ENCODE peak calls at places on chromosomes 5 and 9, in ten cellular contexts. F is upper lobe of right lung; T is hepatocyte; Y is body of pancreas; G is aorta; P is CD4-positive, CD25-positive, alpha-beta regulatory T cell; W is lung; J is A673; K is tibial nerve; E is spleen. U is an unnamed sample.
A peak's percentile ranks its signal among the peaks of the same experiment; 100 is the strongest.

GRCh38 chr5:104817127-104817526 is 1254.5 kb upstream of the NUDT12 start:
- DNase-seq in T (no peak), J (no peak), E (no peak), K (no peak), Y (no peak), G (no peak), W (no peak), F (no peak), P (no peak), U (no peak)

GRCh38 chr5:115575167-115576070 is 26.9 kb downstream of the TICAM2 start:
- DNase-seq in P (no peak), J (peak; percentile 16), W (no peak), E (no peak), K (no peak), G (no peak), Y (no peak), T (no peak), F (no peak), U (no peak)

GRCh38 chr9:96068511-96068910 is 193.0 kb downstream of the ERCC6L2 start:
- DNase-seq in Y (peak; percentile 78), E (no peak), W (no peak), J (no peak), K (no peak), F (no peak), T (no peak), G (no peak), P (no peak), U (no peak)

GRCh38 chr9:25964239-25964638 is 286.0 kb upstream of the TUSC1 start:
- DNase-seq in P (no peak), T (peak; percentile 82), K (no peak), G (no peak), W (peak; percentile 33), E (no peak), F (no peak), J (peak; percentile 53), Y (no peak), U (peak; percentile 93)

GRCh38 chr9:75229605-75230332 is 141.5 kb downstream of the OSTF1 start:
- DNase-seq in E (no peak), W (peak; percentile 56), F (no peak), K (no peak), Y (peak; percentile 86), G (peak; percentile 81), P (no peak), J (no peak), T (peak; percentile 68), U (no peak)

GRCh38 chr9:523444-523843 is 308.8 kb downstream of the DOCK8 start:
- DNase-seq in E (no peak), Y (no peak), K (no peak), T (no peak), F (no peak), J (no peak), W (no peak), G (no peak), P (no peak), U (no peak)

GRCh38 chr9:93111371-93112115 is 15.5 kb downstream of the CARD19 start:
- DNase-seq in E (peak; percentile 86), J (no peak), T (no peak), Y (no peak), P (no peak), G (peak; percentile 39), F (peak; percentile 68), W (no peak), K (no peak), U (no peak)

GRCh38 chr5:29005386-29005785 is 1967.0 kb upstream of the CDH9 start:
- DNase-seq in E (no peak), G (no peak), F (no peak), Y (no peak), J (peak; percentile 64), W (no peak), K (no peak), T (peak; percentile 12), P (no peak), U (peak; percentile 43)

DNA sequence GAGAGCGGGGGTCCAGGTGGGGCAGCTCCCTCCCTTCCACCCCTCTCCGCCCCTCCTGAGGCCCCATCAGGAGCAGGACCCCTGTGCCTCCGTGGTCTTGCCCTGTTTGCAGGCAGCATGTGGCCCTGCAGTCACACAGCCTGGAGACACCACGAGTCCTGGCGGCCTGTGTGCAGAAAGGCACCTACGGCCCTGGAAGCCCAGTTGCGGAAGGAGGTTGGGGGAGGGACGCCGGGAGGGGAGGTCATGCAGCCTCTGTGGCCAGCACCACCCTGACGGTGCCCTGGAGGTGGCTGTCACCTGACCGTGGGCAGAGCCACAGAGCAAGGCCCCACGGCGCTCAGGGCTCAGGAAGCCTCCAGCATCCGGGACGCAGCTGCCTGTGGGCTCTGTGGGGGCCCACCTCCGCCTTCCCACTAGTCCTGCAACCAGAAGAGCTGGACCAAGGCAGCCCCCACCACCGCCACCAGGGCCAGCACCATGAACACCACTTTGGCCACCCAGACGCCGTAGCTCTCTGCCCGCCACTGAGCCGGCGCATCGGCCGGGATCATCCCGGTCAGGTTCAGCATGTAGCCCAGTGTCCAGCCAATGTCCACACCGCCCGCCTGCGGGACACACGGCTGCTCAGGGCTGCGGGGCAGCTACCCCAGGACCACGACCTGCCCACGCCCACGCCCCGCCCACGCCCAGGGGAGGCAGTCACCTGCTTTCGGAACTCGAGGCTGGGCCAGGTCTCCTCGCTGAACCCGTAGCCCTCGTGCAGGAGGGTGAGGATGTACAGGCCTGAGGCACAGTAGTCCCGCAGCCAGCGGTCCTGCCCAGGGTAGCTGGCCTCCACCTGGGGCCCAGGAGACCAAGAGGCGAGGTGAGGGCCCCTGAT is 6.4 kb downstream of the ENTPD8 start:
- DNase-seq in F (peak; percentile 64), Y (no peak), G (peak; percentile 53), T (no peak), W (no peak), P (no peak), E (peak; percentile 76), K (no peak), J (no peak), U (no peak)
- H3K27me3 ChIP-seq in F (no peaks in the 10 kb centered on the region), Y (no peaks in the 10 kb centered on the region), G (no peaks in the 10 kb centered on the region), T (no peaks in the 10 kb centered on the region), W (no peaks in the 10 kb centered on the region), P (no peaks in the 10 kb centered on the region), E (peaks cover 33% of the 10 kb centered on the region), K (no peaks in the 10 kb centered on the region), J (no peaks in the 10 kb centered on the region), U (no peaks in the 10 kb centered on the region)

DNA sequence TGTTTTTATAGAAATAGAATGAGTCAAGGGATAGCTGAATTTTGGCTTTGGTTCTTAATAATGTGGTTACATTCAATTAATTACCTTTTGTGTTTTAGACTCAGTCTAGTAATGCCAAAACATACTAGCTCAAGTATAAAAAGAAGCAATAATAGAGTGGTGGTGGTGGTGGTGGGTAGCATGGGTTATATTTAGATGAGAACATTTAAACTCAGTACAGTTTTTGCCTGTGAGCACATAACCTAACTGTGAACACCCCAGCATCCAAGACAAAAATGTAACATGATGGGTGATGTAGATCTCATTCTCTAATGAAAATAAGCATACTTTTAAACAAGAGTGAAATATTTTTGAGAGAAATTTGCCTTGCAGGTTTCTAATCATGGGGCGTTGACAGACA is 14.2 kb downstream of the CPEB4 start:
- DNase-seq in E (no peak), F (no peak), J (no peak), T (no peak), K (no peak), G (no peak), W (no peak), Y (no peak), P (no peak), U (no peak)
- H3K4me1 ChIP-seq in E (peaks cover 81% of the 10 kb centered on the region), F (peaks cover 42% of the 10 kb centered on the region), J (no peaks in the 10 kb centered on the region), T (no peaks in the 10 kb centered on the region), K (peaks cover 12% of the 10 kb centered on the region), G (peaks cover 2% of the 10 kb centered on the region), W (peaks cover 6% of the 10 kb centered on the region), Y (peaks cover 60% of the 10 kb centered on the region), P (peaks cover 6% of the 10 kb centered on the region), U (no peaks in the 10 kb centered on the region)

GRCh38 chr5:152285764-152286163 is 119.3 kb downstream of the NMUR2 start:
- DNase-seq in W (no peak), G (no peak), Y (no peak), K (no peak), T (no peak), P (no peak), J (no peak), E (no peak), F (no peak), U (no peak)
- H3K27me3 ChIP-seq in W (no peaks in the 10 kb centered on the region), G (no peaks in the 10 kb centered on the region), Y (no peaks in the 10 kb centered on the region), K (no peaks in the 10 kb centered on the region), T (no peaks in the 10 kb centered on the region), P (peaks cover 1% of the 10 kb centered on the region), J (no peaks in the 10 kb centered on the region), E (no peaks in the 10 kb centered on the region), F (no peaks in the 10 kb centered on the region), U (no peaks in the 10 kb centered on the region)

GRCh38 chr5:157544623-157544989 is 31.0 kb downstream of the ADAM19 start:
- DNase-seq in P (peak; percentile 45), Y (no peak), F (no peak), K (no peak), W (no peak), T (no peak), G (no peak), J (no peak), E (no peak), U (no peak)
- H3K4me1 ChIP-seq in P (peaks cover 100% of the 10 kb centered on the region), Y (no peaks in the 10 kb centered on the region), F (peaks cover 61% of the 10 kb centered on the region), K (peaks cover 33% of the 10 kb centered on the region), W (peaks cover 52% of the 10 kb centered on the region), T (no peaks in the 10 kb centered on the region), G (peaks cover 1% of the 10 kb centered on the region), J (no peaks in the 10 kb centered on the region), E (peaks cover 100% of the 10 kb centered on the region), U (peaks cover 18% of the 10 kb centered on the region)

DNA sequence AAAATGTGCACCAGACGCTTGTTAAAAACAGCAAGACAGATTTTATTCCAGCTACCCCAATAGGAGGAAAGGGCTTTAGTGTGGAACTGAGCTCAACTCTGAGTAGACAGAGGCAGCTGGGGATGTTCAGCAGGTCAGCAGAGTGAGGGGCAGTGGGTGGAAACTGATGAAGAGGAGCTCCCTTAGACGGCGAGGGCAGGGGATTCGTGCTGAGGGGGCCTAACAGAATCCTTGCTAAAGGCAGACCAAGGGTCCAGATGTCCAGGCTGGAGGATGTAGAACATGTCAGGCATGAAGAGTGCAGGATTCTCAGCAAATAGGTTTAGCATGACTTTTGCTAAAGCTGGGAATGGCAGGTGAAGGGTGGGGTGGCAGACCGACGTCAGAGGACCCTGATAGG is 71.9 kb upstream of the OLFM1 start:
- DNase-seq in F (no peak), P (no peak), E (no peak), J (no peak), W (no peak), K (no peak), T (no peak), Y (no peak), G (no peak), U (no peak)
- H3K27me3 ChIP-seq in F (no peaks in the 10 kb centered on the region), P (no peaks in the 10 kb centered on the region), E (no peaks in the 10 kb centered on the region), J (no peaks in the 10 kb centered on the region), W (no peaks in the 10 kb centered on the region), K (no peaks in the 10 kb centered on the region), T (peaks cover 5% of the 10 kb centered on the region), Y (no peaks in the 10 kb centered on the region), G (no peaks in the 10 kb centered on the region), U (no peaks in the 10 kb centered on the region)

GRCh38 chr9:87597710-87598200 is 100.1 kb downstream of the DAPK1 start:
- DNase-seq in G (no peak), J (no peak), W (no peak), T (no peak), F (no peak), E (no peak), P (no peak), Y (no peak), K (no peak), U (no peak)
- H3K4me1 ChIP-seq in G (no peaks in the 10 kb centered on the region), J (peaks cover 79% of the 10 kb centered on the region), W (peaks cover 12% of the 10 kb centered on the region), T (peaks cover 60% of the 10 kb centered on the region), F (peaks cover 89% of the 10 kb centered on the region), E (peaks cover 40% of the 10 kb centered on the region), P (no peaks in the 10 kb centered on the region), Y (peaks cover 82% of the 10 kb centered on the region), K (peaks cover 11% of the 10 kb centered on the region), U (no peaks in the 10 kb centered on the region)

GRCh38 chr9:37046683-37047082 is 12.6 kb upstream of the PAX5 start:
- DNase-seq in G (no peak), F (no peak), K (no peak), P (no peak), E (no peak), T (no peak), Y (no peak), J (no peak), W (no peak), U (no peak)
- H3K27me3 ChIP-seq in G (peaks cover 2% of the 10 kb centered on the region), F (peaks cover 52% of the 10 kb centered on the region), K (no peaks in the 10 kb centered on the region), P (peaks cover 23% of the 10 kb centered on the region), E (peaks cover 17% of the 10 kb centered on the region), T (peaks cover 71% of the 10 kb centered on the region), Y (no peaks in the 10 kb centered on the region), J (no peaks in the 10 kb centered on the region), W (no peaks in the 10 kb centered on the region), U (no peaks in the 10 kb centered on the region)